ENCODE peak calls at places on chromosomes 11 and 22, in eight cellular contexts. One of them, this sample, is unnamed.

GRCh38 chr11:71302911-71303310 is 50.5 kb upstream of the SHANK2 start:
- DNase-seq in suprapubic skin: no peak
- DNase-seq in hepatocyte: no peak
- DNase-seq in endothelial cell of umbilical vein: no peak
- DNase-seq in fibroblast of lung: no peak
- DNase-seq in ovary: no peak
- DNase-seq in CD8-positive, alpha-beta T cell: peak; percentile 6
- DNase-seq in tibial nerve: no peak
- DNase-seq in this sample: no peak

GRCh38 chr11:34213366-34213765 is 107.9 kb downstream of the NAT10 start:
- DNase-seq in suprapubic skin: no peak
- DNase-seq in hepatocyte: no peak
- DNase-seq in endothelial cell of umbilical vein: no peak
- DNase-seq in fibroblast of lung: peak; percentile 53
- DNase-seq in ovary: no peak
- DNase-seq in CD8-positive, alpha-beta T cell: no peak
- DNase-seq in tibial nerve: no peak
- DNase-seq in this sample: no peak

GRCh38 chr22:27011131-27011530 is 353.7 kb downstream of the MIAT start:
- DNase-seq in suprapubic skin: no peak
- DNase-seq in hepatocyte: no peak
- DNase-seq in endothelial cell of umbilical vein: no peak
- DNase-seq in fibroblast of lung: peak; percentile 32
- DNase-seq in ovary: no peak
- DNase-seq in CD8-positive, alpha-beta T cell: no peak
- DNase-seq in tibial nerve: no peak
- DNase-seq in this sample: no peak

GRCh38 chr22:20153945-20154344 is 3.1 kb upstream of the CCDC188 start:
- DNase-seq in suprapubic skin: no peak
- DNase-seq in hepatocyte: no peak
- DNase-seq in endothelial cell of umbilical vein: no peak
- DNase-seq in fibroblast of lung: no peak
- DNase-seq in ovary: no peak
- DNase-seq in CD8-positive, alpha-beta T cell: no peak
- DNase-seq in tibial nerve: no peak
- DNase-seq in this sample: no peak

GRCh38 chr11:121964591-121964990 is 151.4 kb downstream of the BLID start:
- DNase-seq in suprapubic skin: no peak
- DNase-seq in hepatocyte: peak; percentile 42
- DNase-seq in endothelial cell of umbilical vein: peak; percentile 15
- DNase-seq in fibroblast of lung: peak; percentile 48
- DNase-seq in ovary: no peak
- DNase-seq in CD8-positive, alpha-beta T cell: no peak
- DNase-seq in tibial nerve: no peak
- DNase-seq in this sample: peak; percentile 74

GRCh38 chr11:45400594-45400993 is 114.5 kb upstream of the SYT13 start:
- DNase-seq in suprapubic skin: peak; percentile 6
- DNase-seq in hepatocyte: no peak
- DNase-seq in endothelial cell of umbilical vein: peak; percentile 41
- DNase-seq in fibroblast of lung: peak; percentile 86
- DNase-seq in ovary: no peak
- DNase-seq in CD8-positive, alpha-beta T cell: no peak
- DNase-seq in tibial nerve: no peak
- DNase-seq in this sample: peak; percentile 81

GRCh38 chr11:58927393-58928081 is 11.8 kb upstream of the GLYATL1 start:
- DNase-seq in suprapubic skin: no peak
- DNase-seq in hepatocyte: peak; percentile 90
- DNase-seq in endothelial cell of umbilical vein: no peak
- DNase-seq in fibroblast of lung: peak; percentile 62
- DNase-seq in ovary: no peak
- DNase-seq in CD8-positive, alpha-beta T cell: no peak
- DNase-seq in tibial nerve: no peak
- DNase-seq in this sample: no peak

GRCh38 chr22:49788492-49788891 is 39.2 kb downstream of the BRD1 start:
- DNase-seq in suprapubic skin: no peak
- DNase-seq in hepatocyte: no peak
- DNase-seq in endothelial cell of umbilical vein: peak; percentile 49
- DNase-seq in fibroblast of lung: no peak
- DNase-seq in ovary: no peak
- DNase-seq in CD8-positive, alpha-beta T cell: no peak
- DNase-seq in tibial nerve: peak; percentile 54
- DNase-seq in this sample: no peak

GRCh38 chr22:22976033-22976922 is 88.7 kb downstream of the IGLL5 start:
- DNase-seq in suprapubic skin: no peak
- DNase-seq in hepatocyte: no peak
- DNase-seq in endothelial cell of umbilical vein: no peak
- DNase-seq in fibroblast of lung: no peak
- DNase-seq in ovary: no peak
- DNase-seq in CD8-positive, alpha-beta T cell: no peak
- DNase-seq in tibial nerve: no peak
- DNase-seq in this sample: no peak

GRCh38 chr22:31945478-31945815 is 1.1 kb downstream of the YWHAH start:
- DNase-seq in suprapubic skin: no peak
- DNase-seq in hepatocyte: no peak
- DNase-seq in endothelial cell of umbilical vein: no peak
- DNase-seq in fibroblast of lung: no peak
- DNase-seq in ovary: no peak
- DNase-seq in CD8-positive, alpha-beta T cell: no peak
- DNase-seq in tibial nerve: no peak
- DNase-seq in this sample: no peak

GRCh38 chr22:44697423-44698179 is 4.4 kb upstream of the PRR5 start:
- DNase-seq in suprapubic skin: peak; percentile 90
- DNase-seq in hepatocyte: peak; percentile 88
- DNase-seq in endothelial cell of umbilical vein: peak; percentile 50
- DNase-seq in fibroblast of lung: peak; percentile 54
- DNase-seq in ovary: peak; percentile 73
- DNase-seq in CD8-positive, alpha-beta T cell: peak; percentile 88
- DNase-seq in tibial nerve: peak; percentile 69
- DNase-seq in this sample: peak; percentile 57

GRCh38 chr11:48043111-48043997 is 63.0 kb downstream of the PTPRJ start:
- DNase-seq in suprapubic skin: no peak
- DNase-seq in hepatocyte: no peak
- DNase-seq in endothelial cell of umbilical vein: no peak
- DNase-seq in fibroblast of lung: no peak
- DNase-seq in ovary: no peak
- DNase-seq in CD8-positive, alpha-beta T cell: no peak
- DNase-seq in tibial nerve: no peak
- DNase-seq in this sample: no peak

GRCh38 chr22:50102946-50103345 is 13.1 kb downstream of the MOV10L1 start:
- DNase-seq in suprapubic skin: no peak
- DNase-seq in hepatocyte: no peak
- DNase-seq in endothelial cell of umbilical vein: no peak
- DNase-seq in fibroblast of lung: no peak
- DNase-seq in ovary: no peak
- DNase-seq in CD8-positive, alpha-beta T cell: no peak
- DNase-seq in tibial nerve: no peak
- DNase-seq in this sample: no peak

GRCh38 chr11:70688142-70688541 is 289.8 kb downstream of the CTTN start:
- DNase-seq in suprapubic skin: no peak
- DNase-seq in hepatocyte: peak; percentile 17
- DNase-seq in endothelial cell of umbilical vein: no peak
- DNase-seq in fibroblast of lung: no peak
- DNase-seq in ovary: no peak
- DNase-seq in CD8-positive, alpha-beta T cell: no peak
- DNase-seq in tibial nerve: no peak
- DNase-seq in this sample: no peak

GRCh38 chr11:44538375-44539054 is 26.9 kb upstream of the CD82 start:
- DNase-seq in suprapubic skin: peak; percentile 82
- DNase-seq in hepatocyte: peak; percentile 84
- DNase-seq in endothelial cell of umbilical vein: peak; percentile 72
- DNase-seq in fibroblast of lung: peak; percentile 32
- DNase-seq in ovary: peak; percentile 64
- DNase-seq in CD8-positive, alpha-beta T cell: peak; percentile 73
- DNase-seq in tibial nerve: peak; percentile 44
- DNase-seq in this sample: peak; percentile 65

GRCh38 chr11:9687736-9688494 is 24.0 kb downstream of the SWAP70 start:
- DNase-seq in suprapubic skin: no peak
- DNase-seq in hepatocyte: peak; percentile 11
- DNase-seq in endothelial cell of umbilical vein: peak; percentile 81
- DNase-seq in fibroblast of lung: peak; percentile 29
- DNase-seq in ovary: no peak
- DNase-seq in CD8-positive, alpha-beta T cell: no peak
- DNase-seq in tibial nerve: no peak
- DNase-seq in this sample: peak; percentile 10

GRCh38 chr11:17579451-17579850 is 32.4 kb downstream of the OTOG start:
- DNase-seq in suprapubic skin: peak; percentile 28
- DNase-seq in hepatocyte: no peak
- DNase-seq in endothelial cell of umbilical vein: no peak
- DNase-seq in fibroblast of lung: no peak
- DNase-seq in ovary: no peak
- DNase-seq in CD8-positive, alpha-beta T cell: no peak
- DNase-seq in tibial nerve: no peak
- DNase-seq in this sample: no peak

DNA sequence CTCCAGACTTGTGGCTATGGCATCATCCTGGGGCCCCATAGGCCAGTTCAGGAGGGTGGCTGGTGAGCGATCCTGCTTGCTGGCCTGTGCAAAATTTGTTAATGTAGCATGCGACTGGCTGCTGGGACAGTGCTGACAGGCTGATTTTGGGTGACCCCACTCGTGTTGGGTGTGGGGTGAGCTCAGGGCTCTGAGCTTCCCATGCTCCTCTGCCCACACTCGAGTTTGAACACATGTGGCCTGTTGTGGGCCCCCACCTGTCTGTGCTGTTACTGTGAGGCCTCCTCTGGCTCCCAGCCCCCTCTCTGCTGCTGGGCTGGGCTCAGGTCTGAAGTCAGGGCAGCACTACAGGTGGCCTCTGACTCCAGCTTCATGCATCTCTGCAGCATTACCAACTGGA is 64.4 kb upstream of the MYEOV start:
- DNase-seq in suprapubic skin: no peak
- DNase-seq in hepatocyte: no peak
- DNase-seq in endothelial cell of umbilical vein: no peak
- DNase-seq in fibroblast of lung: no peak
- DNase-seq in ovary: no peak
- DNase-seq in CD8-positive, alpha-beta T cell: no peak
- DNase-seq in tibial nerve: no peak
- DNase-seq in this sample: no peak
- H3K27ac ChIP-seq in suprapubic skin: no peak overlapping the region
- H3K27ac ChIP-seq in hepatocyte: no peak overlapping the region
- H3K27ac ChIP-seq in endothelial cell of umbilical vein: no peak overlapping the region
- H3K27ac ChIP-seq in fibroblast of lung: no peak overlapping the region
- H3K27ac ChIP-seq in ovary: no peak overlapping the region
- H3K27ac ChIP-seq in CD8-positive, alpha-beta T cell: no peak overlapping the region
- H3K27ac ChIP-seq in tibial nerve: no peak overlapping the region
- H3K27ac ChIP-seq in this sample: no peak overlapping the region

GRCh38 chr22:47587861-47588582 is 825.6 kb downstream of the TBC1D22A start:
- DNase-seq in suprapubic skin: peak; percentile 48
- DNase-seq in hepatocyte: no peak
- DNase-seq in endothelial cell of umbilical vein: no peak
- DNase-seq in fibroblast of lung: no peak
- DNase-seq in ovary: no peak
- DNase-seq in CD8-positive, alpha-beta T cell: no peak
- DNase-seq in tibial nerve: no peak
- DNase-seq in this sample: no peak

GRCh38 chr22:47583959-47584562 is 821.6 kb downstream of the TBC1D22A start:
- DNase-seq in suprapubic skin: no peak
- DNase-seq in hepatocyte: no peak
- DNase-seq in endothelial cell of umbilical vein: no peak
- DNase-seq in fibroblast of lung: no peak
- DNase-seq in ovary: no peak
- DNase-seq in CD8-positive, alpha-beta T cell: no peak
- DNase-seq in tibial nerve: no peak
- DNase-seq in this sample: no peak

GRCh38 chr22:47586946-47587345 is 824.5 kb downstream of the TBC1D22A start:
- DNase-seq in suprapubic skin: peak; percentile 0
- DNase-seq in hepatocyte: no peak
- DNase-seq in endothelial cell of umbilical vein: no peak
- DNase-seq in fibroblast of lung: no peak
- DNase-seq in ovary: no peak
- DNase-seq in CD8-positive, alpha-beta T cell: no peak
- DNase-seq in tibial nerve: no peak
- DNase-seq in this sample: no peak

GRCh38 chr22:47587361-47587760 is 824.9 kb downstream of the TBC1D22A start:
- DNase-seq in suprapubic skin: peak; percentile 33
- DNase-seq in hepatocyte: no peak
- DNase-seq in endothelial cell of umbilical vein: no peak
- DNase-seq in fibroblast of lung: no peak
- DNase-seq in ovary: no peak
- DNase-seq in CD8-positive, alpha-beta T cell: no peak
- DNase-seq in tibial nerve: no peak
- DNase-seq in this sample: no peak

DNA sequence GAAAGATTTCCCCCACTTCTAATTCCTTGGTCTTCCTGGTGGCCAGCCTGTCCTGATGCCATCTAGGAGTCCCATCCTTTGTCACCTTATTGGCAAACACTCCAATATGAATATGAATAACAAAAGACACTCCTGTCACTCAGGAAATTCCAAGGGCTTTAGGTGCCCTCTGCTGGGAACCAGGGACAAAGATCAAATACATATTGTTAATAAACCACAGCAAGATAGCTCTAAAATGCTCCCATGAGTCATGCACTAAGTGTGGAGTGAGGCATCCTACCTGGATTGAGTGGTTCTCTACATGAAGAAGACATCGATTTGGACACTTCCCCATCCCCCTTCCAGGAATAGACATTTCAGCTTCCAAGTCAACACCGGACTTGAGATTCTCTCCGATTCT is 823.6 kb downstream of the TBC1D22A start:
- DNase-seq in suprapubic skin: peak; percentile 3
- DNase-seq in hepatocyte: no peak
- DNase-seq in endothelial cell of umbilical vein: no peak
- DNase-seq in fibroblast of lung: no peak
- DNase-seq in ovary: no peak
- DNase-seq in CD8-positive, alpha-beta T cell: no peak
- DNase-seq in tibial nerve: no peak
- DNase-seq in this sample: no peak
- TF ChIP-seq CTCF in suprapubic skin: no peak
- TF ChIP-seq CTCF in hepatocyte: no peak
- TF ChIP-seq CTCF in endothelial cell of umbilical vein: no peak
- TF ChIP-seq CTCF in fibroblast of lung: no peak
- TF ChIP-seq CTCF in ovary: no peak
- TF ChIP-seq CTCF in CD8-positive, alpha-beta T cell: no peak
- TF ChIP-seq CTCF in tibial nerve: no peak
- TF ChIP-seq CTCF in this sample: no peak

GRCh38 chr11:67445515-67445914 is 2.2 kb upstream of the CORO1B start:
- DNase-seq in suprapubic skin: no peak
- DNase-seq in hepatocyte: no peak
- DNase-seq in endothelial cell of umbilical vein: no peak
- DNase-seq in fibroblast of lung: no peak
- DNase-seq in ovary: no peak
- DNase-seq in CD8-positive, alpha-beta T cell: no peak
- DNase-seq in tibial nerve: no peak
- DNase-seq in this sample: no peak
- H3K4me3 ChIP-seq in suprapubic skin: no peak overlapping the region
- H3K4me3 ChIP-seq in hepatocyte: no peak overlapping the region
- H3K4me3 ChIP-seq in endothelial cell of umbilical vein: no peak overlapping the region
- H3K4me3 ChIP-seq in fibroblast of lung: no peak overlapping the region
- H3K4me3 ChIP-seq in ovary: no peak overlapping the region
- H3K4me3 ChIP-seq in CD8-positive, alpha-beta T cell: peak overlapping the region; percentile 17
- H3K4me3 ChIP-seq in tibial nerve: no peak overlapping the region
- H3K4me3 ChIP-seq in this sample: no peak overlapping the region

DNA sequence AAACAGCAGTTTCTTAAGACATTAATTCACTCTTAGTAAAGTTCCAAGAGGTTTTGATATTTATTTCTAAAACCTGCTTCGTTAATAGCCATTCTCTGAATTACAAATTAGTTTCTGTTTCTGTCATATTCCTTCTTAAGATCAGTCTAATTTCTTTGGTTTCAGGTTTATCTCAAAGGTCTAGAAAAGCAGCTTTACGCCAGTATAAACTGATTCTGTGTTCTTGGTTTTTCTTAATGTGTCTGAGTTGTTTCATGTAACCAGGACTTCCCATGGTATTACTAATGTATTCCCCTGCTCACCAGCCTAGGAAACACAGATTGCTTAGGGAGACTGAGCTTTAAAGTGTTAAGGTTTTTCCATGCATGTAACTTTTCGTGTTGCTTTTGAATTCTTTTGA is 6.8 kb upstream of the ACY3 start:
- DNase-seq in suprapubic skin: no peak
- DNase-seq in hepatocyte: no peak
- DNase-seq in endothelial cell of umbilical vein: no peak
- DNase-seq in fibroblast of lung: no peak
- DNase-seq in ovary: no peak
- DNase-seq in CD8-positive, alpha-beta T cell: no peak
- DNase-seq in tibial nerve: no peak
- DNase-seq in this sample: no peak
- H3K27ac ChIP-seq in suprapubic skin: no peak overlapping the region
- H3K27ac ChIP-seq in hepatocyte: no peak overlapping the region
- H3K27ac ChIP-seq in endothelial cell of umbilical vein: no peak overlapping the region
- H3K27ac ChIP-seq in fibroblast of lung: no peak overlapping the region
- H3K27ac ChIP-seq in ovary: no peak overlapping the region
- H3K27ac ChIP-seq in CD8-positive, alpha-beta T cell: no peak overlapping the region
- H3K27ac ChIP-seq in tibial nerve: no peak overlapping the region
- H3K27ac ChIP-seq in this sample: no peak overlapping the region

This sample was measured in brain microvascular endothelial cell.